ENCODE peak calls at places on chromosomes 2 and 18, in ten cellular contexts. P is fibroblast of mammary gland, J is stromal cell of bone marrow, T is NAMALWA, Q is fibroblast of the conjunctiva, E is endothelial cell, B is ovary, L is A172, U is foreskin keratinocyte, I is G401. R is an unnamed sample.

GRCh38 chr2:111053266-111053665 is 67.4 kb upstream of the BCL2L11 start:
- DNase-seq in P (no peak), J (no peak), T (no peak), Q (no peak), E (no peak), B (no peak), L (no peak), U (no peak), I (no peak), R (no peak)

GRCh38 chr18:32237024-32237423 is 47.2 kb downstream of the MEP1B start:
- DNase-seq in P (no peak), J (no peak), T (no peak), Q (no peak), E (no peak), B (no peak), L (no peak), U (peak), I (no peak), R (no peak)

GRCh38 chr18:58640428-58640805 is 11.5 kb upstream of the ALPK2 start:
- DNase-seq in P (no peak), J (no peak), T (no peak), Q (no peak), E (no peak), B (no peak), L (peak), U (peak), I (no peak), R (peak)

GRCh38 chr2:234670052-234670451 is 173.2 kb upstream of the ARL4C start:
- DNase-seq in P (peak), J (no peak), T (no peak), Q (no peak), E (no peak), B (no peak), L (peak), U (peak), I (no peak), R (no peak)

GRCh38 chr2:144834954-144835633 is 315.2 kb upstream of the ZEB2 start:
- DNase-seq in P (peak), J (peak), T (no peak), Q (peak), E (no peak), B (peak), L (peak), U (peak), I (no peak), R (no peak)

GRCh38 chr2:145199052-145199451 is 679.1 kb upstream of the ZEB2 start:
- DNase-seq in P (no peak), J (no peak), T (no peak), Q (no peak), E (no peak), B (no peak), L (no peak), U (no peak), I (peak), R (no peak)

GRCh38 chr2:206160807-206161179 is 1.1 kb downstream of the EEF1B2 start:
- DNase-seq in P (no peak), J (no peak), T (peak), Q (no peak), E (no peak), B (no peak), L (no peak), U (no peak), I (no peak), R (no peak)

GRCh38 chr2:11678306-11678960 is 8.4 kb upstream of the NTSR2 start:
- DNase-seq in P (no peak), J (no peak), T (no peak), Q (no peak), E (no peak), B (no peak), L (no peak), U (no peak), I (no peak), R (no peak)

GRCh38 chr18:43380098-43380672 is 102.9 kb upstream of the SYT4 start:
- DNase-seq in P (no peak), J (no peak), T (no peak), Q (no peak), E (no peak), B (no peak), L (no peak), U (no peak), I (no peak), R (no peak)

GRCh38 chr2:111202266-111203040 is 81.7 kb downstream of the BCL2L11 start:
- DNase-seq in P (peak), J (peak), T (no peak), Q (no peak), E (no peak), B (no peak), L (no peak), U (peak), I (no peak), R (no peak)

GRCh38 chr2:182581196-182581935 is 134.7 kb upstream of the DNAJC10 start:
- DNase-seq in P (no peak), J (no peak), T (no peak), Q (no peak), E (no peak), B (no peak), L (no peak), U (no peak), I (peak), R (no peak)

GRCh38 chr2:227720680-227721079 is 2.9 kb upstream of the SLC19A3 start:
- DNase-seq in P (peak), J (no peak), T (no peak), Q (no peak), E (no peak), B (no peak), L (no peak), U (peak), I (no peak), R (no peak)

GRCh38 chr2:66899109-66899508 is 464.2 kb downstream of the MEIS1 start:
- DNase-seq in P (no peak), J (no peak), T (no peak), Q (no peak), E (no peak), B (no peak), L (no peak), U (no peak), I (no peak), R (no peak)

GRCh38 chr2:197010200-197011020 is 83.9 kb upstream of the PGAP1 start:
- DNase-seq in P (no peak), J (no peak), T (no peak), Q (no peak), E (no peak), B (no peak), L (no peak), U (no peak), I (no peak), R (peak)

GRCh38 chr2:98769784-98770183 is 38.9 kb upstream of the MGAT4A start:
- DNase-seq in P (no peak), J (no peak), T (no peak), Q (no peak), E (no peak), B (no peak), L (no peak), U (no peak), I (peak), R (no peak)

GRCh38 chr2:121366040-121366439 is 81.0 kb upstream of the TFCP2L1 start:
- DNase-seq in P (no peak), J (no peak), T (no peak), Q (no peak), E (no peak), B (no peak), L (no peak), U (no peak), I (no peak), R (no peak)

GRCh38 chr2:222715729-222716128 is 44.3 kb downstream of the MOGAT1 start:
- DNase-seq in P (no peak), J (no peak), T (peak), Q (no peak), E (no peak), B (no peak), L (no peak), U (no peak), I (no peak), R (no peak)

GRCh38 chr2:128312411-128312810 is 6.3 kb downstream of the HS6ST1 start:
- DNase-seq in P (no peak), J (no peak), T (no peak), Q (no peak), E (no peak), B (no peak), L (no peak), U (no peak), I (no peak), R (no peak)

GRCh38 chr2:84477886-84478285 is 18.8 kb upstream of the SUCLG1 start:
- DNase-seq in P (no peak), J (no peak), T (no peak), Q (no peak), E (no peak), B (no peak), L (no peak), U (no peak), I (no peak), R (no peak)

GRCh38 chr2:12979066-12979465 is 262.3 kb downstream of the TRIB2 start:
- DNase-seq in P (peak), J (no peak), T (no peak), Q (no peak), E (no peak), B (no peak), L (no peak), U (peak), I (no peak), R (no peak)

GRCh38 chr2:185984670-185985069 is 246.1 kb downstream of the FSIP2 start:
- DNase-seq in P (peak), J (no peak), T (no peak), Q (no peak), E (no peak), B (no peak), L (peak), U (no peak), I (no peak), R (peak)

GRCh38 chr2:240825476-240825875 is 5.5 kb upstream of the KIF1A start:
- DNase-seq in P (no peak), J (no peak), T (no peak), Q (no peak), E (no peak), B (no peak), L (no peak), U (no peak), I (no peak), R (no peak)

GRCh38 chr2:162890690-162891311 is 52.2 kb upstream of the KCNH7 start:
- DNase-seq in P (peak), J (peak), T (peak), Q (peak), E (peak), B (peak), L (peak), U (peak), I (peak), R (peak)

GRCh38 chr2:69211686-69212085 is 175.3 kb downstream of the GFPT1 start:
- DNase-seq in P (no peak), J (no peak), T (no peak), Q (no peak), E (no peak), B (no peak), L (no peak), U (no peak), I (no peak), R (no peak)

GRCh38 chr2:150520887-150521664 is 33.6 kb upstream of the RND3 start:
- DNase-seq in P (peak), J (peak), T (no peak), Q (no peak), E (no peak), B (no peak), L (peak), U (peak), I (no peak), R (no peak)

GRCh38 chr2:71602581-71602980 is 149.2 kb downstream of the DYSF start:
- DNase-seq in P (no peak), J (no peak), T (no peak), Q (no peak), E (no peak), B (no peak), L (no peak), U (no peak), I (no peak), R (no peak)

GRCh38 chr18:3060667-3061580 is 48.0 kb upstream of the LPIN2 start:
- DNase-seq in P (no peak), J (no peak), T (no peak), Q (no peak), E (no peak), B (no peak), L (no peak), U (no peak), I (no peak), R (no peak)

GRCh38 chr18:70197042-70197441 is 8.4 kb downstream of the RTTN start:
- DNase-seq in P (peak), J (no peak), T (no peak), Q (no peak), E (no peak), B (no peak), L (no peak), U (no peak), I (no peak), R (no peak)

GRCh38 chr2:98348066-98348561 is 1.9 kb downstream of the CNGA3 start:
- DNase-seq in P (no peak), J (no peak), T (peak), Q (no peak), E (peak), B (no peak), L (no peak), U (no peak), I (peak), R (peak)

GRCh38 chr2:17912266-17912691 is 33.8 kb downstream of the KCNS3 start:
- DNase-seq in P (no peak), J (no peak), T (peak), Q (no peak), E (no peak), B (no peak), L (no peak), U (no peak), I (no peak), R (no peak)

GRCh38 chr18:48885266-48885950 is 65.4 kb downstream of the SMAD7 start:
- DNase-seq in P (no peak), J (no peak), T (no peak), Q (no peak), E (no peak), B (no peak), L (no peak), U (no peak), I (no peak), R (no peak)

GRCh38 chr2:102698369-102699111 is 63.3 kb upstream of the TMEM182 start:
- DNase-seq in P (peak), J (peak), T (no peak), Q (no peak), E (no peak), B (no peak), L (no peak), U (peak), I (no peak), R (no peak)

GRCh38 chr2:40658917-40659316 is 207.0 kb upstream of the SLC8A1 start:
- DNase-seq in P (peak), J (peak), T (no peak), Q (no peak), E (peak), B (no peak), L (peak), U (peak), I (no peak), R (peak)

GRCh38 chr2:233455491-233455890 is 101.2 kb downstream of the DGKD start:
- DNase-seq in P (no peak), J (no peak), T (no peak), Q (no peak), E (no peak), B (no peak), L (no peak), U (no peak), I (no peak), R (no peak)

GRCh38 chr18:77223221-77223639 is 26.4 kb upstream of the GALR1 start:
- DNase-seq in P (no peak), J (no peak), T (no peak), Q (no peak), E (no peak), B (no peak), L (peak), U (no peak), I (no peak), R (no peak)